ENCODE peak calls at places on chromosomes 2 and 18, in four cellular contexts. R is stimulated activated CD8-positive, alpha-beta memory T cell treated with anti-CD3 and anti-CD28 coated beads, Interleukin-12 subunit alpha, Interleukin-12 subunit beta, amount 100 ng/mL, for 1 hour; N is RCC 7860; O is iPS-NIHi11. G is an unnamed sample.

GRCh38 chr2:67719351-67719750 is 322.2 kb downstream of the ETAA1 start:
- DNase-seq in R (no peak), N (no peak), O (no peak), G (no peak)

GRCh38 chr2:43324589-43325447 is 98.4 kb upstream of the ZFP36L2 start:
- DNase-seq in R (no peak), N (no peak), O (no peak), G (no peak)

GRCh38 chr2:237091779-237092436 is 6.2 kb downstream of the COPS8 start:
- DNase-seq in R (no peak), N (no peak), O (no peak), G (no peak)

GRCh38 chr2:222646008-222646407 is 9.9 kb downstream of the FARSB start:
- DNase-seq in R (no peak), N (no peak), O (no peak), G (no peak)

GRCh38 chr2:109435866-109436634 is 177.7 kb downstream of the SEPTIN10 start:
- DNase-seq in R (no peak), N (no peak), O (no peak), G (no peak)

GRCh38 chr2:16038586-16038985 is 98.2 kb downstream of the MYCN start:
- DNase-seq in R (no peak), N (no peak), O (no peak), G (no peak)

GRCh38 chr2:72147971-72148369 is 308 bp upstream of the CYP26B1 start:
- DNase-seq in R (no peak), N (no peak), O (no peak), G (peak; percentile 28)

GRCh38 chr18:27674411-27674810 is 489.3 kb upstream of the CHST9 start:
- DNase-seq in R (no peak), N (no peak), O (no peak), G (no peak)

GRCh38 chr2:202034249-202035088 is 814 bp downstream of the FZD7 start:
- DNase-seq in R (no peak), N (no peak), O (no peak), G (peak; percentile 65)

GRCh38 chr2:168143813-168144212 is 103.6 kb downstream of the STK39 start:
- DNase-seq in R (no peak), N (no peak), O (no peak), G (no peak)

GRCh38 chr2:86301010-86301409 is 36.4 kb downstream of the REEP1 start:
- DNase-seq in R (no peak), N (no peak), O (no peak), G (peak; percentile 21)

G was measured in neural progenitor cell.